ENCODE peak calls at places on chromosomes 5 and 9, in four cellular contexts. R is uterus, M is brain microvascular endothelial cell, P is right atrium auricular region. K is an unnamed sample.

GRCh38 chr5:36724429-36725332 is 118.3 kb downstream of the SLC1A3 start:
- DNase-seq in P (no peak), M (no peak), R (no peak), K (no peak)

GRCh38 chr5:175824621-175825020 is 46.8 kb upstream of the CPLX2 start:
- DNase-seq in M (no peak), P (no peak), R (no peak), K (no peak)

GRCh38 chr9:126935630-126936029 is 21.0 kb downstream of the RALGPS1 start:
- DNase-seq in R (no peak), M (peak; percentile 16), P (no peak), K (no peak)

GRCh38 chr5:6379246-6379645 is 899 bp upstream of the MED10 start:
- DNase-seq in R (no peak), M (no peak), P (no peak), K (no peak)

GRCh38 chr9:77163889-77164288 is 13.4 kb upstream of the VPS13A start:
- DNase-seq in P (no peak), R (no peak), M (peak; percentile 13), K (no peak)

GRCh38 chr5:123000731-123001130 is 35.8 kb downstream of the PPIC start:
- DNase-seq in P (no peak), R (no peak), M (no peak), K (no peak)

GRCh38 chr9:4666042-4666699 is at the start of gene SPATA6L:
- DNase-seq in P (peak; percentile 79), M (no peak), R (peak; percentile 73), K (no peak)

GRCh38 chr5:78509884-78510769 is 138.4 kb downstream of the LHFPL2 start:
- DNase-seq in M (no peak), P (peak; percentile 74), R (peak; percentile 54), K (no peak)

GRCh38 chr5:139738777-139739611 is 56.6 kb upstream of the PSD2 start:
- DNase-seq in R (no peak), P (no peak), M (no peak), K (no peak)

GRCh38 chr9:133819923-133820322 is 81.8 kb upstream of the SARDH start:
- DNase-seq in R (no peak), M (no peak), P (no peak), K (no peak)

GRCh38 chr5:124735169-124735858 is 11.1 kb downstream of the ZNF608 start:
- DNase-seq in M (no peak), R (peak; percentile 51), P (no peak), K (no peak)

GRCh38 chr5:9716838-9717281 is 86.7 kb upstream of the TAS2R1 start:
- DNase-seq in P (no peak), R (no peak), M (peak; percentile 86), K (peak; percentile 77)

GRCh38 chr5:99815-100214 is 7.8 kb downstream of the PLEKHG4B start:
- DNase-seq in P (no peak), R (no peak), M (no peak), K (no peak)

GRCh38 chr9:96515629-96516470 is 65.9 kb downstream of the HABP4 start:
- DNase-seq in R (no peak), M (no peak), P (no peak), K (no peak)

GRCh38 chr5:32711693-32712462 is 757 bp downstream of the NPR3 start:
- DNase-seq in M (peak; percentile 22), P (no peak), R (no peak), K (no peak)

GRCh38 chr5:32710859-32711692 is at the start of gene NPR3:
- DNase-seq in R (no peak), P (no peak), M (no peak), K (no peak)

GRCh38 chr5:32710335-32710858 is 724 bp upstream of the NPR3 start:
- DNase-seq in R (peak; percentile 16), P (no peak), M (no peak), K (no peak)

GRCh38 chr5:32708949-32709348 is 2.2 kb upstream of the NPR3 start:
- DNase-seq in R (no peak), M (no peak), P (no peak), K (no peak)

GRCh38 chr5:32709789-32710334 is 1.3 kb upstream of the NPR3 start:
- DNase-seq in M (peak; percentile 81), R (peak; percentile 62), P (peak; percentile 77), K (no peak)
- TF ChIP-seq CTCF in M (peak; percentile 88), R (peak; percentile 49), P (peak; percentile 80), K (peak; percentile 82)

GRCh38 chr9:137455361-137455991 is 3.7 kb downstream of the NSMF start:
- DNase-seq in P (no peak), R (peak; percentile 15), M (no peak), K (no peak)
- H3K27ac ChIP-seq in P (no peak overlapping the region), R (no peak overlapping the region), M (no peak overlapping the region), K (no peak overlapping the region)

DNA sequence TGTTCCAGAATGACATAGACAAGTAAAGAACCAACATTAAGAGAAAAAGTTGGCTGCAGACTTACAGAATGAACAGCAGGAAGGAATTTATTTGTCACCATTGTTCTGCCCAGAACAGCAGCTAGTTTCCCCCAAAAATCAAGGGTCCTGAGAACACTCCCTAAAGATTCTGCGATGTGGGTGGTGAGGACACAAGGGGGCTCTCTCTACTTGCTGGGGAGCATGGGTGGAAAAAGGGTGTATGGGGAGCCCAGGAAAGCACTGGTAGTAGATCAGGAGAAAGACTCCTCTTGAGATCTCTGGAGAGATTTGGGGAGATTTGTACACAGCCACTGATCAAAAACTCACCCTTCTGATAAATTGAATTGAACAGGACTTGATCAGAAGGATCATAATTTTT is 316.5 kb downstream of the KCTD16 start:
- DNase-seq in P (no peak), R (no peak), M (no peak), K (no peak)
- TF ChIP-seq CTCF in P (no peak), R (no peak), M (peak; percentile 31), K (peak; percentile 19)

DNA sequence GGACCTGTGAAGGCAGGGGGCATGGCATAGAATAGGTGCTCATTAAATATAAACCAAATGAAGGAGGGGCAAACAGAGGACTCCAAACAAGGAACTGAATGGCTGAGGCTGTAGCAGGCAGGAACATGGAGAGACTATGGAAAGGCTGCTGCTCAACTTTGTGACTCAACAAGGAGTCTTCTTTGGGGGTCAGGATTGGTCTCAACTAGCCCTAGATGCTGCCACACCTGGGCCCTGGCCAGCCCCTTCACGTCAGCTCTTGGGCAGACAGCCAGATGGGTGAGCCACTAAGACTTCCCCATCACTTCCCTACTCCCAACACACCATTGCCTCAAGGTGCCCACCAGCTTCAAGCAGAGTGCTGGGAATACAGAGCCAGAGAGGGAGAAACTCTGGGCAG is 11.0 kb downstream of the RPP25L start:
- DNase-seq in M (no peak), P (no peak), R (no peak), K (no peak)
- H3K27ac ChIP-seq in M (no peak overlapping the region), P (no peak overlapping the region), R (no peak overlapping the region), K (no peak overlapping the region)

DNA sequence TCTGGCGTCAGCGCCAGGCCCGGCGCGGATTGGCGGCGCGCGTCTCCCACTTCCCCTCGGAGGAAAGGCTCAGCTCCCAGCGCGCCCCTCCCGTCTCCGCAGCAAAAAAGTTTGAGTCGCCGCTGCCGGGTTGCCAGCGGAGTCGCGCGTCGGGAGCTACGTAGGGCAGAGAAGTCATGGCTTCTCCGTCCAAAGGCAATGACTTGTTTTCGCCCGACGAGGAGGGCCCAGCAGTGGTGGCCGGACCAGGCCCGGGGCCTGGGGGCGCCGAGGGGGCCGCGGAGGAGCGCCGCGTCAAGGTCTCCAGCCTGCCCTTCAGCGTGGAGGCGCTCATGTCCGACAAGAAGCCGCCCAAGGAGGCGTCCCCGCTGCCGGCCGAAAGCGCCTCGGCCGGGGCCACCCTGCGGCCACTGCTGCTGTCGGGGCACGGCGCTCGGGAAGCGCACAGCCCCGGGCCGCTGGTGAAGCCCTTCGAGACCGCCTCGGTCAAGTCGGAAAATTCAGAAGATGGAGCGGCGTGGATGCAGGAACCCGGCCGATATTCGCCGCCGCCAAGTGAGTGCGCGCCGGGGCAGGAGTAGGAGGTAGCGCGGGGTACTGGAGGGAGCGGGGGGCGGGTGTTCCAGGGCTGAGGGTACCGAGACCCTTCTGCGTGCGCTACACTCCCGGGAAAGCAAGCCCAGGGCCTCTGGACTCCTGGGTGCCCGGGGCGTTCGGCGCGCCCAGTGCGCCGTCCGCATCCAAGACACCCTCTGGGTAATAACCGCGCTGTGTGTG is at the start of gene MSX2:
- DNase-seq in R (peak; percentile 72), M (peak; percentile 77), P (peak; percentile 90), K (peak; percentile 64)
- TF ChIP-seq CTCF in R (peak; percentile 3), M (no peak), P (no peak), K (no peak)

DNA sequence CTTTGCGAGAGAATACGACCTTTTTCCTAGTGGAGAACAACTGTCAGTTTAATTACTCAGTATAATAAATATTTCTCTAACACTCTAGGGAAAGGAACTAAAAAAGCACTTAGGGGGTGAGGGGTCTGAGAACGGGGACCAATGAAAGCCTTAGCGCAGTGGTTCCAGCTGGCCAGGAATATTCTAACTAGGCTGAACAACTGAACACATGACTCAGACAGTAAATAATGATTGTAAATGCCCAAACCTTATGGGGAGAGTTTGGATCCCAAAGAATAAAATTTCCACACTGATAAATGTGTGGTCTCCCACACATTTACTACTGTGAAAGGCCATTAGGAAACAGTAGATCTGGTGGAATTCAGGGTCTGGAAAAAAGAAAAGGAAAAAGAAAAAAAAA is 14.8 kb downstream of the MYO10 start:
- DNase-seq in M (no peak), R (no peak), P (no peak), K (no peak)
- H3K27ac ChIP-seq in M (no peak overlapping the region), R (no peak overlapping the region), P (no peak overlapping the region), K (no peak overlapping the region)

GRCh38 chr5:121987685-121988073 is 25.9 kb downstream of the SRFBP1 start:
- DNase-seq in P (no peak), M (no peak), R (no peak), K (peak; percentile 30)
- TF ChIP-seq CTCF in P (no peak), M (no peak), R (no peak), K (no peak)

GRCh38 chr5:141506381-141507155 is 17.7 kb downstream of the PCDHGC5 start:
- DNase-seq in P (no peak), M (no peak), R (no peak), K (no peak)
- H3K27ac ChIP-seq in P (peak overlapping the region; percentile 87), M (no peak overlapping the region), R (peak overlapping the region; percentile 97), K (peak overlapping the region; percentile 39)

GRCh38 chr5:141941779-141942178 is 16.2 kb downstream of the PCDH12 start:
- DNase-seq in P (no peak), R (no peak), M (no peak), K (no peak)

GRCh38 chr5:141942185-141942857 is 15.7 kb downstream of the PCDH12 start:
- DNase-seq in M (no peak), P (no peak), R (no peak), K (no peak)

GRCh38 chr5:141941307-141941706 is 16.7 kb downstream of the PCDH12 start:
- DNase-seq in P (no peak), R (no peak), M (peak; percentile 9), K (no peak)

GRCh38 chr5:141944086-141944485 is 13.9 kb downstream of the PCDH12 start:
- DNase-seq in M (no peak), P (no peak), R (no peak), K (no peak)

GRCh38 chr5:141940695-141941271 is 17.1 kb downstream of the DELE1 start:
- DNase-seq in M (peak; percentile 43), P (no peak), R (no peak), K (no peak)
- TF ChIP-seq CTCF in M (peak; percentile 51), P (peak; percentile 14), R (no peak), K (peak; percentile 24)

K was measured in AG04450.